ENCODE peak calls at places on chromosomes 1 and 21, in eight cellular contexts. I, P, A, E, K, Q, W and C are unnamed samples.

GRCh38 chr21:34126269-34126668 is 52.9 kb downstream of the MRPS6 start:
- DNase-seq in I (no peak), P (no peak), A (no peak), E (no peak), K (no peak), Q (no peak), W (no peak), C (no peak)

GRCh38 chr1:46102769-46103476 is 29.5 kb downstream of the PIK3R3 start:
- DNase-seq in I (no peak), P (no peak), A (no peak), E (no peak), K (peak; percentile 1), Q (no peak), W (no peak), C (no peak)

GRCh38 chr1:35564037-35564883 is 6.7 kb downstream of the NCDN start:
- DNase-seq in I (peak; percentile 64), P (peak; percentile 48), A (peak; percentile 64), E (peak; percentile 51), K (peak; percentile 84), Q (peak; percentile 56), W (peak; percentile 90), C (peak; percentile 45)

GRCh38 chr1:59124166-59124565 is 172.7 kb upstream of the FGGY start:
- DNase-seq in I (no peak), P (no peak), A (no peak), E (no peak), K (no peak), Q (no peak), W (no peak), C (no peak)

GRCh38 chr1:94327001-94327685 is 89.8 kb upstream of the ARHGAP29 start:
- DNase-seq in I (no peak), P (no peak), A (no peak), E (no peak), K (no peak), Q (no peak), W (peak; percentile 84), C (no peak)

GRCh38 chr1:23013657-23014056 is 2.0 kb downstream of the TEX46 start:
- DNase-seq in I (no peak), P (no peak), A (no peak), E (no peak), K (no peak), Q (no peak), W (no peak), C (peak; percentile 93)

GRCh38 chr21:36719614-36720013 is 20.7 kb downstream of the SIM2 start:
- DNase-seq in I (no peak), P (no peak), A (no peak), E (no peak), K (no peak), Q (no peak), W (peak; percentile 51), C (no peak)

GRCh38 chr1:5286244-5286643 is 631.8 kb downstream of the AJAP1 start:
- DNase-seq in I (no peak), P (no peak), A (no peak), E (peak; percentile 8), K (peak; percentile 10), Q (no peak), W (no peak), C (no peak)

GRCh38 chr1:33286451-33287185 is 30.3 kb downstream of the ZNF362 start:
- DNase-seq in I (no peak), P (no peak), A (no peak), E (no peak), K (no peak), Q (no peak), W (peak; percentile 30), C (no peak)

GRCh38 chr1:36968730-36969129 is 65.6 kb downstream of the GRIK3 start:
- DNase-seq in I (no peak), P (no peak), A (no peak), E (no peak), K (no peak), Q (no peak), W (no peak), C (peak; percentile 97)

GRCh38 chr1:9273177-9273576 is 19.5 kb upstream of the SPSB1 start:
- DNase-seq in I (no peak), P (no peak), A (no peak), E (no peak), K (no peak), Q (no peak), W (peak; percentile 69), C (no peak)

GRCh38 chr1:114040273-114041043 is 61.2 kb downstream of the OLFML3 start:
- DNase-seq in I (no peak), P (no peak), A (no peak), E (no peak), K (no peak), Q (no peak), W (no peak), C (no peak)

GRCh38 chr1:31394628-31395193 is 18.3 kb upstream of the SERINC2 start:
- DNase-seq in I (peak; percentile 83), P (peak; percentile 39), A (peak; percentile 75), E (peak; percentile 70), K (peak; percentile 83), Q (peak; percentile 67), W (peak; percentile 96), C (peak; percentile 89)

GRCh38 chr1:160544647-160545046 is 21.6 kb upstream of the SLAMF6 start:
- DNase-seq in I (no peak), P (no peak), A (no peak), E (no peak), K (peak; percentile 35), Q (no peak), W (no peak), C (no peak)

GRCh38 chr1:194952171-194952570 is 1656.1 kb downstream of the KCNT2 start:
- DNase-seq in I (no peak), P (no peak), A (no peak), E (no peak), K (no peak), Q (no peak), W (no peak), C (no peak)

GRCh38 chr1:241582921-241583321 is 50.7 kb downstream of the KMO start:
- DNase-seq in I (no peak), P (no peak), A (no peak), E (no peak), K (no peak), Q (no peak), W (no peak), C (no peak)

GRCh38 chr1:183778006-183778405 is 26.9 kb upstream of the RGL1 start:
- DNase-seq in I (no peak), P (no peak), A (no peak), E (no peak), K (no peak), Q (no peak), W (no peak), C (peak; percentile 4)